ENCODE peak calls at places on chromosomes 2 and 18, in seven cellular contexts. One of them, this sample, is unnamed.

GRCh38 chr2:102187191-102188150 is 648 bp downstream of the IL1RL2 start:
- DNase-seq in fibroblast of mammary gland: peak
- DNase-seq in A549: no peak
- DNase-seq in heart left ventricle: peak
- DNase-seq in HL-60: peak
- DNase-seq in WERI-Rb-1: no peak
- DNase-seq in DND-41: no peak
- DNase-seq in this sample: no peak

GRCh38 chr2:28052691-28053090 is 162.2 kb downstream of the BABAM2 start:
- DNase-seq in HL-60: no peak
- DNase-seq in fibroblast of mammary gland: no peak
- DNase-seq in WERI-Rb-1: no peak
- DNase-seq in heart left ventricle: no peak
- DNase-seq in DND-41: no peak
- DNase-seq in A549: no peak
- DNase-seq in this sample: no peak

GRCh38 chr2:82795446-82795845 is 1663.6 kb downstream of the SUCLG1 start:
- DNase-seq in HL-60: no peak
- DNase-seq in heart left ventricle: no peak
- DNase-seq in fibroblast of mammary gland: peak
- DNase-seq in A549: no peak
- DNase-seq in WERI-Rb-1: no peak
- DNase-seq in DND-41: no peak
- DNase-seq in this sample: peak

GRCh38 chr2:200525882-200526651 is at the start of gene SGO2:
- DNase-seq in fibroblast of mammary gland: peak
- DNase-seq in heart left ventricle: peak
- DNase-seq in A549: peak
- DNase-seq in DND-41: peak
- DNase-seq in HL-60: peak
- DNase-seq in WERI-Rb-1: peak
- DNase-seq in this sample: peak

GRCh38 chr2:36534275-36534799 is 63.6 kb downstream of the FEZ2 start:
- DNase-seq in fibroblast of mammary gland: no peak
- DNase-seq in HL-60: no peak
- DNase-seq in heart left ventricle: no peak
- DNase-seq in A549: no peak
- DNase-seq in DND-41: no peak
- DNase-seq in WERI-Rb-1: no peak
- DNase-seq in this sample: no peak

GRCh38 chr18:77560334-77560970 is 310.8 kb downstream of the GALR1 start:
- DNase-seq in HL-60: no peak
- DNase-seq in fibroblast of mammary gland: peak
- DNase-seq in heart left ventricle: no peak
- DNase-seq in DND-41: no peak
- DNase-seq in A549: no peak
- DNase-seq in WERI-Rb-1: no peak
- DNase-seq in this sample: no peak

GRCh38 chr18:58895385-58895784 is 30.7 kb downstream of the ZNF532 start:
- DNase-seq in HL-60: no peak
- DNase-seq in WERI-Rb-1: no peak
- DNase-seq in DND-41: no peak
- DNase-seq in fibroblast of mammary gland: no peak
- DNase-seq in heart left ventricle: no peak
- DNase-seq in A549: no peak
- DNase-seq in this sample: no peak

GRCh38 chr2:96353606-96354095 is 18.1 kb downstream of the NCAPH start:
- DNase-seq in HL-60: no peak
- DNase-seq in fibroblast of mammary gland: peak
- DNase-seq in WERI-Rb-1: no peak
- DNase-seq in heart left ventricle: no peak
- DNase-seq in A549: no peak
- DNase-seq in DND-41: no peak
- DNase-seq in this sample: no peak

GRCh38 chr2:28445448-28446258 is 50.2 kb upstream of the PLB1 start:
- DNase-seq in fibroblast of mammary gland: peak
- DNase-seq in heart left ventricle: no peak
- DNase-seq in HL-60: no peak
- DNase-seq in WERI-Rb-1: no peak
- DNase-seq in DND-41: no peak
- DNase-seq in A549: peak
- DNase-seq in this sample: peak

GRCh38 chr2:24930768-24931167 is 10.7 kb upstream of the ADCY3 start:
- DNase-seq in DND-41: no peak
- DNase-seq in HL-60: no peak
- DNase-seq in A549: no peak
- DNase-seq in fibroblast of mammary gland: no peak
- DNase-seq in heart left ventricle: no peak
- DNase-seq in WERI-Rb-1: no peak
- DNase-seq in this sample: no peak

GRCh38 chr2:179277429-179278196 is 13.0 kb upstream of the SESTD1 start:
- DNase-seq in HL-60: no peak
- DNase-seq in DND-41: no peak
- DNase-seq in heart left ventricle: no peak
- DNase-seq in fibroblast of mammary gland: no peak
- DNase-seq in A549: no peak
- DNase-seq in WERI-Rb-1: no peak
- DNase-seq in this sample: no peak

GRCh38 chr2:234533631-234534030 is 36.8 kb upstream of the ARL4C start:
- DNase-seq in WERI-Rb-1: no peak
- DNase-seq in HL-60: no peak
- DNase-seq in DND-41: no peak
- DNase-seq in heart left ventricle: no peak
- DNase-seq in fibroblast of mammary gland: no peak
- DNase-seq in A549: no peak
- DNase-seq in this sample: no peak

GRCh38 chr2:106572541-106573148 is 85.5 kb downstream of the CD8B2 start:
- DNase-seq in DND-41: peak
- DNase-seq in WERI-Rb-1: peak
- DNase-seq in fibroblast of mammary gland: peak
- DNase-seq in heart left ventricle: no peak
- DNase-seq in HL-60: no peak
- DNase-seq in A549: peak
- DNase-seq in this sample: no peak

GRCh38 chr2:24878341-24878740 is 41.7 kb downstream of the ADCY3 start:
- DNase-seq in DND-41: no peak
- DNase-seq in WERI-Rb-1: no peak
- DNase-seq in A549: no peak
- DNase-seq in fibroblast of mammary gland: no peak
- DNase-seq in HL-60: no peak
- DNase-seq in heart left ventricle: no peak
- DNase-seq in this sample: no peak

GRCh38 chr2:175195012-175195411 is 13.5 kb upstream of the ATP5MC3 start:
- DNase-seq in WERI-Rb-1: peak
- DNase-seq in fibroblast of mammary gland: no peak
- DNase-seq in DND-41: no peak
- DNase-seq in HL-60: no peak
- DNase-seq in heart left ventricle: no peak
- DNase-seq in A549: no peak
- DNase-seq in this sample: no peak

GRCh38 chr2:28283861-28284260 is 108.8 kb upstream of the FOSL2 start:
- DNase-seq in heart left ventricle: no peak
- DNase-seq in WERI-Rb-1: no peak
- DNase-seq in HL-60: no peak
- DNase-seq in fibroblast of mammary gland: no peak
- DNase-seq in A549: no peak
- DNase-seq in DND-41: no peak
- DNase-seq in this sample: no peak

GRCh38 chr2:219991116-219991515 is 363.7 kb downstream of the SLC4A3 start:
- DNase-seq in DND-41: no peak
- DNase-seq in WERI-Rb-1: no peak
- DNase-seq in HL-60: no peak
- DNase-seq in fibroblast of mammary gland: no peak
- DNase-seq in heart left ventricle: no peak
- DNase-seq in A549: no peak
- DNase-seq in this sample: no peak

GRCh38 chr18:54222922-54223567 is 1.4 kb downstream of the MBD2 start:
- DNase-seq in heart left ventricle: no peak
- DNase-seq in HL-60: peak
- DNase-seq in WERI-Rb-1: no peak
- DNase-seq in fibroblast of mammary gland: no peak
- DNase-seq in A549: no peak
- DNase-seq in DND-41: peak
- DNase-seq in this sample: no peak

GRCh38 chr2:161245237-161245505 is 63.1 kb upstream of the PSMD14 start:
- DNase-seq in fibroblast of mammary gland: no peak
- DNase-seq in heart left ventricle: no peak
- DNase-seq in A549: no peak
- DNase-seq in DND-41: no peak
- DNase-seq in HL-60: no peak
- DNase-seq in WERI-Rb-1: no peak
- DNase-seq in this sample: no peak

GRCh38 chr2:134160793-134161504 is 92.9 kb upstream of the MGAT5 start:
- DNase-seq in A549: no peak
- DNase-seq in DND-41: no peak
- DNase-seq in HL-60: peak
- DNase-seq in WERI-Rb-1: peak
- DNase-seq in heart left ventricle: peak
- DNase-seq in fibroblast of mammary gland: no peak
- DNase-seq in this sample: no peak

GRCh38 chr2:174561283-174562275 is 36.0 kb downstream of the WIPF1 start:
- DNase-seq in fibroblast of mammary gland: peak
- DNase-seq in A549: no peak
- DNase-seq in HL-60: no peak
- DNase-seq in WERI-Rb-1: no peak
- DNase-seq in DND-41: no peak
- DNase-seq in heart left ventricle: peak
- DNase-seq in this sample: peak

GRCh38 chr2:182587831-182588230 is 128.2 kb upstream of the DNAJC10 start:
- DNase-seq in DND-41: no peak
- DNase-seq in WERI-Rb-1: no peak
- DNase-seq in fibroblast of mammary gland: peak
- DNase-seq in A549: no peak
- DNase-seq in HL-60: no peak
- DNase-seq in heart left ventricle: no peak
- DNase-seq in this sample: peak

GRCh38 chr2:190909680-190910079 is 29.1 kb downstream of the GLS start:
- DNase-seq in DND-41: no peak
- DNase-seq in HL-60: no peak
- DNase-seq in WERI-Rb-1: no peak
- DNase-seq in A549: no peak
- DNase-seq in heart left ventricle: no peak
- DNase-seq in fibroblast of mammary gland: no peak
- DNase-seq in this sample: no peak

GRCh38 chr2:233369897-233370758 is 15.8 kb downstream of the DGKD start:
- DNase-seq in WERI-Rb-1: no peak
- DNase-seq in A549: no peak
- DNase-seq in DND-41: no peak
- DNase-seq in heart left ventricle: no peak
- DNase-seq in fibroblast of mammary gland: no peak
- DNase-seq in HL-60: no peak
- DNase-seq in this sample: no peak

GRCh38 chr2:15565994-15566671 is 5.0 kb upstream of the NBAS start:
- DNase-seq in DND-41: no peak
- DNase-seq in fibroblast of mammary gland: no peak
- DNase-seq in A549: no peak
- DNase-seq in heart left ventricle: no peak
- DNase-seq in HL-60: no peak
- DNase-seq in WERI-Rb-1: no peak
- DNase-seq in this sample: no peak

GRCh38 chr2:121150713-121151112 is 134.3 kb downstream of the TFCP2L1 start:
- DNase-seq in HL-60: no peak
- DNase-seq in WERI-Rb-1: no peak
- DNase-seq in fibroblast of mammary gland: no peak
- DNase-seq in DND-41: no peak
- DNase-seq in A549: no peak
- DNase-seq in heart left ventricle: no peak
- DNase-seq in this sample: no peak

DNA sequence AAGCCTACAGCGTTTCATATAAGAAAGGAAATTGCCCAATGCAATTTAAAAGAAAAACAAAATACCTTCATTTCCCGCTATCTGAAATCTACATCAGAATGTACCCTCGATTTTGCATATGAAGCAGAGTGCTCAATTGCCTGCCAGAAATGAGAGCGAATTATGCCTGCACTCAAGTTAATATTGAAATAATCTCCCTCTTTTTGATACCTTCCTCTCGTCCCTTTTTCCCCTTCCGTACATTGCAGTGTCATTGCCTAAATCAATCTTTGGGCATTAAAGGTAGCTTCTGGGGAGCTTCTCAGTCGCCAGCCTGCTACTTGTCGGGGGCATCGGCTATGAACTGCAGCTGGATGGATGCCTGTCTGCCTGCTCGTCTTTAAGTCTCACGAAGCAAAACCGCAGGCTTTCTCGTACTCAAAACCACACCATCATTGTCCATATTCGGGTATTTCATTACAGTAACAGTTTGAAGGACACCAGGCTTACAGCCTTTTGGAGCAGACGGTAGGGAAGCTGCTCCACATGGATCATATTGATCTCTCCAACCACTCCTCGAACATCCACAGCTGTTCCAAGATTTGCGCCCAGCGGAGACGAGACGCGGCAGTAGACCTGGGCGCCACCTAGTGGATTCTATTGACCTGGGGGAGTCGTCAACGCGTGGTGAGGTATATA is 64.0 kb upstream of the HNRNPA3 start:
- DNase-seq in A549: peak
- DNase-seq in heart left ventricle: peak
- DNase-seq in WERI-Rb-1: peak
- DNase-seq in fibroblast of mammary gland: peak
- DNase-seq in DND-41: peak
- DNase-seq in HL-60: peak
- DNase-seq in this sample: no peak
- TF ChIP-seq CTCF in A549: peak
- TF ChIP-seq CTCF in heart left ventricle: peak
- TF ChIP-seq CTCF in WERI-Rb-1: peak
- TF ChIP-seq CTCF in fibroblast of mammary gland: peak
- TF ChIP-seq CTCF in DND-41: peak
- TF ChIP-seq CTCF in HL-60: peak
- TF ChIP-seq CTCF in this sample: peak

GRCh38 chr2:88069117-88069516 is 1.5 kb downstream of the SMYD1 start:
- DNase-seq in A549: no peak
- DNase-seq in heart left ventricle: no peak
- DNase-seq in HL-60: no peak
- DNase-seq in DND-41: no peak
- DNase-seq in WERI-Rb-1: no peak
- DNase-seq in fibroblast of mammary gland: no peak
- DNase-seq in this sample: no peak
- H3K4me3 ChIP-seq in A549: no peak
- H3K4me3 ChIP-seq in heart left ventricle: peak
- H3K4me3 ChIP-seq in HL-60: no peak
- H3K4me3 ChIP-seq in DND-41: no peak
- H3K4me3 ChIP-seq in WERI-Rb-1: no peak
- H3K4me3 ChIP-seq in fibroblast of mammary gland: no peak
- H3K4me3 ChIP-seq in this sample: no peak

GRCh38 chr2:168705534-168706470 is 96.6 kb upstream of the NOSTRIN start:
- DNase-seq in DND-41: no peak
- DNase-seq in fibroblast of mammary gland: peak
- DNase-seq in HL-60: no peak
- DNase-seq in heart left ventricle: no peak
- DNase-seq in A549: peak
- DNase-seq in WERI-Rb-1: no peak
- DNase-seq in this sample: no peak
- TF ChIP-seq CTCF in DND-41: peak
- TF ChIP-seq CTCF in fibroblast of mammary gland: peak
- TF ChIP-seq CTCF in HL-60: no peak
- TF ChIP-seq CTCF in heart left ventricle: no peak
- TF ChIP-seq CTCF in A549: peak
- TF ChIP-seq CTCF in WERI-Rb-1: no peak
- TF ChIP-seq CTCF in this sample: peak

GRCh38 chr18:79524181-79525078 is 128.7 kb downstream of the NFATC1 start:
- DNase-seq in heart left ventricle: peak
- DNase-seq in DND-41: peak
- DNase-seq in A549: no peak
- DNase-seq in fibroblast of mammary gland: no peak
- DNase-seq in WERI-Rb-1: no peak
- DNase-seq in HL-60: peak
- DNase-seq in this sample: no peak
- H3K4me3 ChIP-seq in heart left ventricle: no peak
- H3K4me3 ChIP-seq in DND-41: no peak
- H3K4me3 ChIP-seq in A549: no peak
- H3K4me3 ChIP-seq in fibroblast of mammary gland: no peak
- H3K4me3 ChIP-seq in WERI-Rb-1: no peak
- H3K4me3 ChIP-seq in HL-60: no peak
- H3K4me3 ChIP-seq in this sample: no peak

This sample was measured in AG09309.